ENCODE peak calls at places on chromosomes 11 and 22, in ten cellular contexts. P is ELR, F is hypothalamus, G is NCI-H460, R is GF-D8, X is lower lobe of right lung, I is fibroblast of lung, B is SHP77 treated with DMSO at 0.1 percent for 48 hours, V is EL, E is H7. D is an unnamed sample.

GRCh38 chr22:50105529-50106100 is 15.8 kb downstream of the MOV10L1 start:
- DNase-seq in P (peak; percentile 20), F (no peak), G (no peak), R (peak; percentile 55), X (no peak), I (peak; percentile 61), B (no peak), V (peak; percentile 35), E (no peak), D (no peak)

GRCh38 chr11:76588455-76589325 is 81.9 kb downstream of the LRRC32 start:
- DNase-seq in P (no peak), F (no peak), G (no peak), R (peak; percentile 92), X (peak; percentile 79), I (no peak), B (no peak), V (no peak), E (peak; percentile 57), D (no peak)

GRCh38 chr11:90874971-90875370 is 652.1 kb upstream of the CHORDC1 start:
- DNase-seq in P (no peak), F (no peak), G (no peak), R (no peak), X (no peak), I (no peak), B (no peak), V (no peak), E (no peak), D (no peak)

GRCh38 chr11:61966673-61967176 is 709 bp downstream of the FTH1 start:
- DNase-seq in P (peak; percentile 60), F (no peak), G (no peak), R (peak; percentile 18), X (no peak), I (no peak), B (no peak), V (peak; percentile 45), E (peak; percentile 48), D (no peak)

GRCh38 chr11:119728226-119728626 is 774 bp downstream of the NECTIN1 start:
- DNase-seq in P (peak; percentile 23), F (no peak), G (no peak), R (no peak), X (no peak), I (no peak), B (no peak), V (no peak), E (peak; percentile 81), D (no peak)

GRCh38 chr11:77147668-77148321 is 19.7 kb downstream of the MYO7A start:
- DNase-seq in P (peak; percentile 13), F (no peak), G (no peak), R (no peak), X (peak; percentile 49), I (peak; percentile 28), B (no peak), V (peak; percentile 17), E (peak; percentile 99), D (no peak)

GRCh38 chr11:91296628-91297027 is 928.0 kb upstream of the FAT3 start:
- DNase-seq in P (peak; percentile 2), F (no peak), G (no peak), R (no peak), X (no peak), I (peak; percentile 83), B (no peak), V (no peak), E (no peak), D (no peak)

GRCh38 chr11:68038718-68039525 is at the start of gene TCIRG1:
- DNase-seq in P (peak; percentile 88), F (no peak), G (peak; percentile 79), R (peak; percentile 67), X (peak; percentile 91), I (peak; percentile 78), B (peak; percentile 22), V (peak; percentile 90), E (peak; percentile 98), D (peak; percentile 49)

GRCh38 chr11:21810650-21811049 is 382.2 kb upstream of the ANO5 start:
- DNase-seq in P (peak; percentile 0), F (no peak), G (no peak), R (no peak), X (no peak), I (no peak), B (peak; percentile 7), V (no peak), E (no peak), D (no peak)

GRCh38 chr22:44406581-44407403 is 91.2 kb downstream of the RTL6 start:
- DNase-seq in P (no peak), F (no peak), G (no peak), R (no peak), X (no peak), I (no peak), B (no peak), V (no peak), E (peak; percentile 79), D (peak; percentile 58)

GRCh38 chr22:46281866-46282678 is 14.3 kb downstream of the TTC38 start:
- DNase-seq in P (no peak), F (no peak), G (no peak), R (no peak), X (no peak), I (no peak), B (no peak), V (no peak), E (no peak), D (no peak)

GRCh38 chr22:32531955-32532818 is 57.6 kb downstream of the FBXO7 start:
- DNase-seq in P (peak; percentile 89), F (no peak), G (no peak), R (no peak), X (peak; percentile 75), I (peak; percentile 92), B (no peak), V (peak; percentile 96), E (peak; percentile 74), D (peak; percentile 91)

GRCh38 chr22:29587938-29588699 is 7.2 kb upstream of the NIPSNAP1 start:
- DNase-seq in P (peak; percentile 91), F (no peak), G (no peak), R (no peak), X (no peak), I (peak; percentile 73), B (no peak), V (peak; percentile 94), E (no peak), D (peak; percentile 89)

GRCh38 chr22:43289551-43289963 is 53.6 kb downstream of the SCUBE1 start:
- DNase-seq in P (peak; percentile 9), F (no peak), G (no peak), R (no peak), X (no peak), I (peak; percentile 11), B (no peak), V (peak; percentile 17), E (no peak), D (no peak)

GRCh38 chr11:9759519-9760179 is 95.8 kb downstream of the SWAP70 start:
- DNase-seq in P (peak; percentile 99), F (peak; percentile 22), G (peak; percentile 60), R (peak; percentile 40), X (peak; percentile 65), I (peak; percentile 99), B (peak; percentile 38), V (peak; percentile 100), E (peak; percentile 59), D (peak; percentile 100)

GRCh38 chr22:33455036-33455435 is 396.9 kb upstream of the SYN3 start:
- DNase-seq in P (no peak), F (no peak), G (no peak), R (no peak), X (no peak), I (no peak), B (no peak), V (no peak), E (no peak), D (no peak)

GRCh38 chr22:27435839-27436581 is 365.5 kb downstream of the MN1 start:
- DNase-seq in P (peak; percentile 50), F (no peak), G (no peak), R (no peak), X (no peak), I (peak; percentile 42), B (no peak), V (peak; percentile 37), E (peak; percentile 72), D (peak; percentile 77)

GRCh38 chr11:5380740-5381342 is 2.8 kb upstream of the OR51M1 start:
- DNase-seq in P (peak; percentile 82), F (no peak), G (peak; percentile 63), R (no peak), X (no peak), I (peak; percentile 79), B (peak; percentile 3), V (peak; percentile 74), E (peak; percentile 64), D (peak; percentile 28)

GRCh38 chr11:6992457-6993431 is 27.4 kb downstream of the ZNF214 start:
- DNase-seq in P (peak; percentile 80), F (no peak), G (no peak), R (no peak), X (no peak), I (peak; percentile 88), B (no peak), V (peak; percentile 84), E (no peak), D (peak; percentile 89)

GRCh38 chr11:33366918-33367317 is 109.7 kb downstream of the HIPK3 start:
- DNase-seq in P (no peak), F (no peak), G (no peak), R (no peak), X (no peak), I (no peak), B (no peak), V (no peak), E (no peak), D (no peak)

GRCh38 chr22:31876156-31877035 is 67.9 kb upstream of the YWHAH start:
- DNase-seq in P (peak; percentile 37), F (no peak), G (no peak), R (no peak), X (no peak), I (no peak), B (no peak), V (peak; percentile 33), E (no peak), D (no peak)

GRCh38 chr11:124662111-124662510 is 11.4 kb downstream of the SIAE start:
- DNase-seq in P (no peak), F (no peak), G (no peak), R (no peak), X (no peak), I (no peak), B (no peak), V (no peak), E (no peak), D (no peak)